ENCODE peak calls at places on chromosomes 6 and 20, in four cellular contexts. P, S, F and A are unnamed samples.

GRCh38 chr6:159043236-159043635 is 1.6 kb downstream of the TAGAP start:
- DNase-seq in P (no peak), S (no peak), F (no peak), A (no peak)

GRCh38 chr6:706161-706560 is 13.2 kb upstream of the EXOC2 start:
- DNase-seq in F (no peak), S (no peak), P (no peak), A (no peak)

GRCh38 chr6:75815756-75816155 is 66.7 kb downstream of the MYO6 start:
- DNase-seq in P (no peak), F (no peak), S (no peak), A (no peak)

GRCh38 chr20:10061641-10062040 is 26.9 kb downstream of the ANKEF1 start:
- DNase-seq in F (no peak), P (no peak), S (no peak), A (no peak)

GRCh38 chr6:164086326-164086887 is 671.9 kb downstream of the QKI start:
- DNase-seq in F (no peak), P (no peak), S (no peak), A (no peak)

GRCh38 chr6:30572078-30572605 is 900 bp downstream of the ABCF1 start:
- DNase-seq in P (no peak), F (no peak), S (no peak), A (no peak)

GRCh38 chr6:56046576-56046975 is 171.2 kb upstream of the BMP5 start:
- DNase-seq in F (no peak), P (no peak), S (no peak), A (peak; percentile 74)

GRCh38 chr6:150229775-150230561 is 87.1 kb downstream of the PPP1R14C start:
- DNase-seq in S (no peak), F (no peak), P (no peak), A (no peak)

GRCh38 chr6:75381878-75382633 is 97.5 kb upstream of the TMEM30A start:
- DNase-seq in S (no peak), F (no peak), P (no peak), A (no peak)

GRCh38 chr20:48897298-48898044 is 24.0 kb upstream of the ARFGEF2 start:
- DNase-seq in F (peak; percentile 61), P (no peak), S (no peak), A (no peak)